ENCODE peak calls at places on chromosomes 4 and X, in four cellular contexts. A is K562, R is GM12878, W is endothelial cell of umbilical vein. X is an unnamed sample.

GRCh38 chr4:148618856-148619255 is 176.6 kb upstream of the NR3C2 start:
- DNase-seq in A (no peak), R (no peak), W (no peak), X (no peak)

GRCh38 chr4:106287353-106287969 is 28.5 kb downstream of the TBCK start:
- DNase-seq in W (peak), R (no peak), A (no peak), X (peak)

GRCh38 chrX:19829817-19830216 is 57.6 kb downstream of the SH3KBP1 start:
- DNase-seq in R (no peak), A (no peak), W (no peak), X (no peak)

GRCh38 chr4:20552004-20552403 is 148.3 kb upstream of the PACRGL start:
- DNase-seq in A (no peak), W (no peak), R (no peak), X (no peak)

GRCh38 chr4:84697615-84698201 is 114.8 kb downstream of the CDS1 start:
- DNase-seq in R (no peak), A (no peak), W (no peak), X (no peak)

GRCh38 chr4:45442466-45442865 is 681.4 kb downstream of the GABRG1 start:
- DNase-seq in R (no peak), W (no peak), A (no peak), X (no peak)

GRCh38 chrX:53318766-53319353 is 37.5 kb upstream of the IQSEC2 start:
- DNase-seq in W (no peak), A (no peak), R (no peak), X (no peak)

GRCh38 chr4:7960790-7961655 is 21.4 kb upstream of the AFAP1 start:
- DNase-seq in R (peak), A (no peak), W (peak), X (no peak)

GRCh38 chrX:49247916-49248811 is 12.9 kb downstream of the CCDC22 start:
- DNase-seq in W (no peak), A (no peak), R (no peak), X (no peak)

GRCh38 chr4:88244821-88245579 is 39.4 kb downstream of the PPM1K start:
- DNase-seq in A (no peak), R (no peak), W (no peak), X (no peak)

GRCh38 chr4:89410687-89411086 is 103.1 kb upstream of the GPRIN3 start:
- DNase-seq in A (no peak), W (no peak), R (no peak), X (no peak)

GRCh38 chr4:1045595-1046201 is 34.3 kb downstream of the FGFRL1 start:
- DNase-seq in R (no peak), A (no peak), W (no peak), X (no peak)

GRCh38 chr4:156983366-156983765 is 11.8 kb upstream of the PDGFC start:
- DNase-seq in A (no peak), W (peak), R (no peak), X (no peak)

GRCh38 chr4:18571252-18571885 is 549.8 kb upstream of the LCORL start:
- DNase-seq in R (no peak), W (peak), A (no peak), X (peak)

GRCh38 chr4:144302704-144303536 is 162.4 kb upstream of the GYPA start:
- DNase-seq in A (no peak), W (no peak), R (no peak), X (no peak)

GRCh38 chr4:143294310-143294709 is 42.4 kb upstream of the GAB1 start:
- DNase-seq in A (no peak), R (no peak), W (no peak), X (no peak)

DNA sequence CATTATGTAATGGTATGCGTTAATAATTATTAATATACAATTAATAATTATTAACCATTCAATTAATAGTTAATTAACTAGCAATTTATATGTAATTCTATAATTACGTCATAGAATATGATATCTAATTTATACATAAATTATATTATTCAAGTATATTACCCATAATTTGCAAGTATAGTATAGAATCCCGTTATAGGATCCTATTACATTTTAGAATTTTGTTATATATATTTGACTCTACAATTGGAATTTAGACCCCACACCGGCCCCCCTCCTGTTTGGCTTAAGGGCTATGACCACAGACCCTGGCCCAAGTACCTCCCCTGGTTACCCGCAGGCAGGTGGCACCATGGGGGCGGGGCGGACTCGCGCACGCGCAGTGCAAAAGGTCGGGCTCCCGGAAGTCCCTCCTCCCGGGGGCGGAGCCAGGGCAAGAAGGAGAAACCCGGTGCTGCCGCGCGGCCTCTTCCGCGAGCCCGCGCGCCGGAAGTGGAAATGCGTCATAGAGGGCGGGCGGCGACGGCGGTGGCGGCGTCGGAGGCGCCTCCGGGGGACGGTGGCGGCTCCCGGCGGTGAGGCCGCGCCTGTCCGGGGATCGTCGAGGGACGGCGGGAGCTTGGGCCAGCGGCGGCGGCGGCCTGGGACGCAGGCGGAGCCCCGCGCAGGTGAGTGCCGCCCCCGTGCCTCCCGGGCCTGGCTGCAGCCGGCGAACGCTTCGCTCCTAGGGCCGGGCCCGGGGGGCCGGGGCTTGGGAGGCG is at the start of gene AKAP17A:
- DNase-seq in A (peak), W (peak), R (peak), X (peak)
- TF ChIP-seq POLR2AphosphoS5 in A (no peak), W (peak), R (peak), X (peak)

DNA sequence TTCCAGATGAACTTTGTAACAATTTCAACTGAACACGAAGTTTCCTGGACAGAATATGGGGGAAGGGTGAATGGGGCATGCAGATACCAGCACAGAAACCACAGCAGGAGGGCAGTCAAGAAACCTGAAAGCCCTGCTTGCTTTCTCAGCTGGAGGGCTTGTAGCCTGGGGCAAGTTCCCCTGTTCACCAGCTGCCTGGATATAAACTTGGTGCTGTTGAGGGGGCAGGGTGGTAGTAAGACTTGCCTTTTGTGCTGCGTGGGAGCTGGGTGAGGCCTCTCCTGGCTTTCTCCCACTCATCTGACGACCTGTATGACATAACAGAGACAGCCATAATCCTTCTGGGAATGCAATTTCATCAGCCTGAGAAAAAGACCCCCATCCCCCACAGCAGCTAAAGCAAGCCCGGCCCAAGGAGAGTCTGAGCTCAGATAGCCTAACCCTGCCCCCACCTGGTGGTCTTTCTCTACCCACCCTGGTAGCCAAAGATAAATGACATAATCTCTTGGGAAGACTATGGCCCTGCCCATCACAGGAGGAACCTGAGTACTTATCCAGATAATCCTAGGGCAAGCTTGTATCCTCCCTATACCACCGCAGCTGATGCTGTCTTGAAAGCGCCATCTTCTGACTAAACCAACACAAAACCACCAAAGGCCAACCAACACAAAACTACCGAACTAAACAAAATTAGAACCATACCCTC is 234.3 kb downstream of the LAS1L start:
- DNase-seq in R (no peak), W (no peak), A (no peak), X (peak)
- H3K4me3 ChIP-seq in R (no peak), W (no peak), A (no peak), X (no peak)

DNA sequence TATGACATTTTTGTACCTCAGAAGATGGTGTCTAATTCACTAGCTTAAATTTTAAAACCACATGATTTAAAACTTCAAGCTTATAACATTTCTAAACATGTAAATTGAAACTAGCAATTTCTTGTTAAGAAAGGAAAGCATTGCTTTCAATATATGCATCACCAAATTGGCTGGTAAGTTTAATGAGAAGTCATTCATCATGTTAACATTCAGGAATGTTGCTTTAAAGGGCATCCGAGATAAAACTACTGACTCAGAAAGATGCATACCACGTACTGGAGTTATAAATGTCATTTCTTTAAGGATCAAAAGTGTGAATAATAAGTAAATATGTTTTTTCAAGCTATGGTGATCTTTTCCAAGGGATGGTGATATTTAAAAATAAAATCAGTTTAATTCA is 83.3 kb upstream of the VCX2 start:
- DNase-seq in W (no peak), A (no peak), R (no peak), X (no peak)
- TF ChIP-seq MYC in W (no peak), A (no peak), R (no peak), X (no peak)

DNA sequence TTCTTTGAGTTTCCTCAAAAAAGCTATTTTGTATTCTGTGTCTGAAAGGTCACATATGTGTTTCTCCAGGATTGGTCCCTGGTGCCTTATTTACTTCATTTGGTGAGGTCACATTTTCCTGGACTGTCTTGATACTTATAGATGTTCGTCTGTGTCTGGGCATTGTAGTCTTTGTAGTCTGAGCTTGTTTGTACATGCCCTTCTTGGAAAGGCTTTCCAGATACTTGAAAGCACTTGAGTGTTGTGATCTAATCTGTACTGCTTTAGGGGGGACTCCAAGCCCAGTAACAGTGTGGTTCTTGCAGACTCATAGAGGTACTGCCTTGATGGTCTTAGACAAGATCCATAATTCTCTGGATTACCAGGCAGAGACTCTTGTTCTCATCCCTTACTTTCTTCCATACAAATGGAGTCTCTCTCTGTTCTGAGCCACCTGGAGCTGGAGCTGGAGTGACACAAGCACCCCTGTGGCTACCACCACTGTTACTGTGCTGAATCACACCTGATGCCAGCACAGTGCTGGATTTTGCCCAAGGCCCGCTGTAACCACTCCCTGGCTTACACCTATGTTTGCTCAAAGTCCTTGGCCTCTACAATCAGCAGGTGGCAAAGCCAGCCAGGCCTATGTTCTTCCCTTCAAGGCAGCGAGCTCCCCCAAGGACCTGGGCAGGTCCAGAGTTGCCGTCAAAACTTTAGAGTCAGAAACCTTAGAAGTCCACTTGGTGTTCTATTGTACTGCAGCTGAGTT is 72.3 kb upstream of the EFHC2 start:
- DNase-seq in W (no peak), A (no peak), R (no peak), X (no peak)
- TF ChIP-seq POLR2AphosphoS5 in W (no peak), A (no peak), R (no peak), X (no peak)

DNA sequence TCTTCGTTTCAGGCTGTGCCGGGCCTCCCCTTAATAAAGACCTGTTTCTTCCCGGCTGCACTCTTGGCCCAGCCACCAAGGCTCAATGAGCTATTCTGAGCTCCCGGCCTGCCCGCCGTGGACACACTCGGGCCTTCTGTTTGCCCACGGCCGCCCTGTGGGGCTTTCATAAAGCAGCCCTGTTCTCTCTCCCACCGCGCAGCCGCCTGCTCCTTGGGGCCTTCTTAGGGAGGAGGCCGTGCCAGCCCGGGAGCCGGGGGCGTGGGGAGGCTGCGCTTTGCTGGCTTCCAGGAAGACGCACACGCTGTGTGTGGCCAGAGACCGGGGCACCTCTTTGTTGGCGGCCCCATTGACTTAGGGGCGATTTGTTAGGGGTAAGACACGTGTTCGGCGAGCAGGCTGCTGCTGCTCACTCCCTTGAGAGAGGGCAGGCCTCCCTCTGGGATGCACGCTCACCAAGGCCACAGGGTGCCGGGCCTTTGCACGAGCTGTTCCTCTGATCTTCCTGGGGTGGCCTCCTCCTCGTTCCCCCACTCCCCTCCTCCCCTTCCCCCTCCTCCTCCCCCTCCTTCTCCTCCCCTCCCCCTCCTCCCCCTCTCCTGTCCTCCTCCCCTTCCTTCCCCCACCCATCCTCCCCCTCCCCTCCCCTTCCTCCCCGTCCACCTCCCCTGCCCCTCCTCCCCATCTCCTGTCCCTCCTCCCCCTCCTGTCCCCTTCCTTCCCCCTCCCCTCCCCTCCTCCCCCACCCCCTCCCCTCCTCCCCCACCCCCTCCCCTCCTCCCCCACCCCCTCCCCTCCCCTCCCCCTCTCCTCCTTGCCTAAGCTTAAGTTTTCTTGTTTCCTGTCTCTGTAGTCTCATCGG is 11.3 kb downstream of the BLOC1S4 start:
- DNase-seq in R (no peak), A (peak), W (no peak), X (no peak)
- H3K4me3 ChIP-seq in R (no peak), A (no peak), W (no peak), X (peak)

GRCh38 chrX:131735127-131735526 is 191.3 kb downstream of the OR13H1 start:
- DNase-seq in A (no peak), W (no peak), R (no peak), X (no peak)

GRCh38 chrX:131729295-131729694 is 185.4 kb downstream of the OR13H1 start:
- DNase-seq in A (no peak), R (peak), W (no peak), X (no peak)

GRCh38 chrX:131739823-131740222 is 195.9 kb downstream of the OR13H1 start:
- DNase-seq in R (no peak), A (no peak), W (peak), X (peak)

DNA sequence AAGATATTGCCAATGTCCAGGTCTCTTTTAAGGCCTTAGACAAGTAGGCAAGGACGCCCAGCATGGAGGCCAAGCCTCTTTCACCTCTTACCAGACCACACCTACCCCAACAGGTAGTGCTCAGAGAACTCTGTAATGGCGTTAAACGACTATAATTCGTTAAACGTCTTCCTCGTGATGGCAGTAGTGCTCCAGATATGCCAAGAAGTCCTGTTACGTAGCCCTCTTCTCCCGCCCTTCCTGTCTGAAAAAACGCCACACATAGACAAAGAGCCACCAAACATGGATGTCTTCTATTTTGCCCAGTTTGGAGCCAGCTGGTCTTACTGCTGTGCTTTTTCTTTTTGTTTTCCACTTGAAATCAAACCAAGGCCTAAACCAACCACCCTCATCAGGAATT is 190.7 kb downstream of the OR13H1 start:
- DNase-seq in A (no peak), R (peak), W (no peak), X (no peak)
- TF ChIP-seq MYC in A (no peak), R (no peak), W (no peak), X (no peak)

GRCh38 chr4:38319456-38320348 is 344.3 kb upstream of the KLF3 start:
- DNase-seq in A (peak), R (peak), W (peak), X (peak)
- TF ChIP-seq POLR2AphosphoS5 in A (no peak), R (no peak), W (no peak), X (no peak)

X was measured in HepG2.